ENCODE peak calls at places on chromosome 16, in seven cellular contexts. A is T-helper 2 cell, Y is cerebellar cortex, B is ureter, I is cardiac fibroblast, D is hypothalamus, T is substantia nigra. W is an unnamed sample.

GRCh38 chr16:76396977-76397376 is 119.8 kb downstream of the CNTNAP4 start:
- DNase-seq in A (no peak), Y (no peak), B (no peak), I (no peak), D (no peak), T (no peak), W (no peak)

GRCh38 chr16:85321856-85322271 is 209.6 kb upstream of the CIBAR2 start:
- DNase-seq in A (no peak), Y (peak; percentile 85), B (peak; percentile 94), I (peak; percentile 99), D (peak; percentile 36), T (peak; percentile 86), W (no peak)

GRCh38 chr16:50744911-50745310 is 3.0 kb downstream of the CYLD start:
- DNase-seq in A (no peak), Y (no peak), B (no peak), I (no peak), D (no peak), T (no peak), W (no peak)

GRCh38 chr16:89697616-89698331 is 3.7 kb downstream of the SPATA2L start:
- DNase-seq in A (no peak), Y (no peak), B (no peak), I (no peak), D (no peak), T (no peak), W (no peak)

GRCh38 chr16:30115238-30115637 is 1.9 kb upstream of the GDPD3 start:
- DNase-seq in A (no peak), Y (no peak), B (peak; percentile 59), I (no peak), D (no peak), T (no peak), W (no peak)

GRCh38 chr16:52547001-52547833 is at the start of gene TOX3:
- DNase-seq in A (no peak), Y (no peak), B (no peak), I (no peak), D (peak; percentile 3), T (no peak), W (no peak)

GRCh38 chr16:50591800-50592771 is 43.9 kb downstream of the NKD1 start:
- DNase-seq in A (no peak), Y (peak; percentile 90), B (peak; percentile 81), I (no peak), D (peak; percentile 61), T (peak; percentile 87), W (no peak)

GRCh38 chr16:9235837-9236236 is 144.4 kb downstream of the HAPSTR1 start:
- DNase-seq in A (no peak), Y (no peak), B (no peak), I (no peak), D (no peak), T (no peak), W (no peak)

GRCh38 chr16:11105038-11105903 is 150.7 kb downstream of the SOCS1 start:
- DNase-seq in A (no peak), Y (no peak), B (no peak), I (peak; percentile 96), D (no peak), T (no peak), W (no peak)

GRCh38 chr16:4694664-4695451 is 1.5 kb downstream of the NUDT16L1 start:
- DNase-seq in A (no peak), Y (peak; percentile 48), B (peak; percentile 46), I (no peak), D (peak; percentile 29), T (peak; percentile 42), W (no peak)

GRCh38 chr16:88007321-88007731 is 56.1 kb downstream of the BANP start:
- DNase-seq in A (no peak), Y (peak; percentile 19), B (no peak), I (no peak), D (no peak), T (peak; percentile 43), W (no peak)

GRCh38 chr16:54283735-54284318 is 2.8 kb downstream of the IRX3 start:
- DNase-seq in A (no peak), Y (no peak), B (no peak), I (no peak), D (no peak), T (no peak), W (no peak)

GRCh38 chr16:27324851-27325301 is 11.1 kb downstream of the IL4R start:
- DNase-seq in A (no peak), Y (no peak), B (no peak), I (no peak), D (no peak), T (no peak), W (no peak)

GRCh38 chr16:2511128-2511785 is 2.5 kb upstream of the ATP6V0C start:
- DNase-seq in A (no peak), Y (peak; percentile 64), B (no peak), I (peak; percentile 65), D (peak; percentile 20), T (no peak), W (no peak)

GRCh38 chr16:27824006-27824405 is 239.5 kb downstream of the GSG1L start:
- DNase-seq in A (no peak), Y (no peak), B (no peak), I (no peak), D (no peak), T (no peak), W (no peak)

GRCh38 chr16:50616386-50616785 is 64.7 kb downstream of the SNX20 start:
- DNase-seq in A (no peak), Y (no peak), B (no peak), I (peak; percentile 60), D (no peak), T (no peak), W (no peak)

GRCh38 chr16:69366431-69366830 is 14.8 kb upstream of the TMED6 start:
- DNase-seq in A (no peak), Y (no peak), B (no peak), I (no peak), D (no peak), T (no peak), W (no peak)

GRCh38 chr16:54094641-54095040 is 191.9 kb downstream of the IRX3 start:
- DNase-seq in A (no peak), Y (no peak), B (no peak), I (no peak), D (no peak), T (no peak), W (no peak)

GRCh38 chr16:68764866-68765265 is 27.8 kb downstream of the CDH1 start:
- DNase-seq in A (no peak), Y (no peak), B (no peak), I (no peak), D (no peak), T (no peak), W (no peak)

GRCh38 chr16:65392831-65393565 is 271.1 kb upstream of the CDH11 start:
- DNase-seq in A (no peak), Y (no peak), B (no peak), I (no peak), D (no peak), T (no peak), W (no peak)

GRCh38 chr16:67949645-67950044 is 5.7 kb upstream of the LCAT start:
- DNase-seq in A (no peak), Y (no peak), B (no peak), I (no peak), D (no peak), T (no peak), W (no peak)

GRCh38 chr16:10608687-10609409 is 28.4 kb upstream of the EMP2 start:
- DNase-seq in A (no peak), Y (no peak), B (no peak), I (peak; percentile 41), D (no peak), T (peak; percentile 4), W (no peak)

GRCh38 chr16:56689171-56689570 is 6.9 kb downstream of the MT1X start:
- DNase-seq in A (no peak), Y (no peak), B (no peak), I (no peak), D (no peak), T (no peak), W (no peak)

GRCh38 chr16:1993731-1994131 is 4.0 kb downstream of the SYNGR3 start:
- DNase-seq in A (no peak), Y (no peak), B (no peak), I (no peak), D (no peak), T (no peak), W (no peak)

GRCh38 chr16:68826652-68827051 is 16.7 kb upstream of the TANGO6 start:
- DNase-seq in A (no peak), Y (no peak), B (no peak), I (no peak), D (no peak), T (no peak), W (no peak)

GRCh38 chr16:49399594-49400364 is 26.2 kb downstream of the C16orf78 start:
- DNase-seq in A (no peak), Y (no peak), B (no peak), I (no peak), D (no peak), T (no peak), W (no peak)